ENCODE peak calls at places on chromosome 19, in seven cellular contexts. B, R, U, C, W, D and O are unnamed samples.

GRCh38 chr19:4174895-4175668 is 7.3 kb downstream of the SIRT6 start:
- DNase-seq in B (no peak), R (no peak), U (no peak), C (no peak), W (no peak), D (no peak), O (peak; percentile 70)

GRCh38 chr19:45251452-45252354 is 632 bp downstream of the MARK4 start:
- DNase-seq in B (no peak), R (no peak), U (no peak), C (peak; percentile 38), W (peak; percentile 61), D (peak; percentile 36), O (peak; percentile 45)

GRCh38 chr19:13799669-13800068 is 4.4 kb downstream of the ZSWIM4 start:
- DNase-seq in B (no peak), R (no peak), U (no peak), C (no peak), W (no peak), D (no peak), O (no peak)

GRCh38 chr19:9362905-9363304 is at the start of gene ZNF177:
- DNase-seq in B (peak; percentile 8), R (no peak), U (no peak), C (no peak), W (peak; percentile 53), D (no peak), O (no peak)

GRCh38 chr19:19537321-19538048 is 580 bp upstream of the CILP2 start:
- DNase-seq in B (no peak), R (no peak), U (no peak), C (no peak), W (peak; percentile 64), D (no peak), O (peak; percentile 39)

GRCh38 chr19:18785179-18786124 is 5.7 kb downstream of the COMP start:
- DNase-seq in B (peak; percentile 57), R (peak; percentile 85), U (peak; percentile 82), C (peak; percentile 83), W (peak; percentile 95), D (no peak), O (peak; percentile 92)

GRCh38 chr19:17754634-17755532 is 3.6 kb downstream of the FCHO1 start:
- DNase-seq in B (no peak), R (no peak), U (no peak), C (no peak), W (no peak), D (no peak), O (no peak)

GRCh38 chr19:42850981-42851717 is 28.4 kb downstream of the PSG1 start:
- DNase-seq in B (peak; percentile 11), R (peak; percentile 89), U (no peak), C (peak; percentile 12), W (no peak), D (peak; percentile 94), O (peak; percentile 4)

GRCh38 chr19:15424692-15425272 is 6.0 kb upstream of the AKAP8L start:
- DNase-seq in B (no peak), R (no peak), U (no peak), C (no peak), W (no peak), D (no peak), O (no peak)

GRCh38 chr19:45947926-45948325 is 25.7 kb downstream of the NOVA2 start:
- DNase-seq in B (no peak), R (no peak), U (no peak), C (no peak), W (no peak), D (no peak), O (no peak)

GRCh38 chr19:5567360-5567970 is at the start of gene TINCR:
- DNase-seq in B (no peak), R (no peak), U (no peak), C (no peak), W (peak; percentile 83), D (no peak), O (no peak)

GRCh38 chr19:47157455-47158321 is 27.1 kb downstream of the SAE1 start:
- DNase-seq in B (peak; percentile 70), R (no peak), U (peak; percentile 33), C (peak; percentile 42), W (peak; percentile 96), D (peak; percentile 79), O (no peak)

GRCh38 chr19:35030257-35031071 is at the start of gene SCN1B:
- DNase-seq in B (peak; percentile 69), R (peak; percentile 81), U (peak; percentile 62), C (peak; percentile 73), W (peak; percentile 83), D (peak; percentile 31), O (peak; percentile 70)

GRCh38 chr19:32367948-32368536 is 22.6 kb downstream of the ZNF507 start:
- DNase-seq in B (no peak), R (no peak), U (no peak), C (no peak), W (no peak), D (no peak), O (no peak)

GRCh38 chr19:46297700-46298476 is 1.0 kb downstream of the HIF3A start:
- DNase-seq in B (peak; percentile 84), R (peak; percentile 95), U (peak; percentile 50), C (peak; percentile 89), W (no peak), D (no peak), O (peak; percentile 43)

GRCh38 chr19:16614941-16615340 is 13.1 kb downstream of the MED26 start:
- DNase-seq in B (no peak), R (no peak), U (no peak), C (no peak), W (no peak), D (no peak), O (no peak)

GRCh38 chr19:16615788-16616187 is 12.2 kb downstream of the MED26 start:
- DNase-seq in B (no peak), R (no peak), U (no peak), C (no peak), W (peak; percentile 44), D (no peak), O (no peak)

GRCh38 chr19:16611121-16611520 is 16.9 kb downstream of the MED26 start:
- DNase-seq in B (no peak), R (no peak), U (no peak), C (no peak), W (no peak), D (no peak), O (peak; percentile 8)

GRCh38 chr19:16612631-16613030 is 15.4 kb downstream of the MED26 start:
- DNase-seq in B (no peak), R (no peak), U (no peak), C (no peak), W (no peak), D (no peak), O (no peak)

GRCh38 chr19:16613841-16614240 is 14.2 kb downstream of the MED26 start:
- DNase-seq in B (no peak), R (no peak), U (no peak), C (no peak), W (no peak), D (no peak), O (no peak)
- H3K4me1 ChIP-seq in B (peaks cover 13% of the 10 kb centered on the region), R (no peaks in the 10 kb centered on the region), U (peaks cover 6% of the 10 kb centered on the region), C (peaks cover 82% of the 10 kb centered on the region), W (peaks cover 6% of the 10 kb centered on the region), D (no peaks in the 10 kb centered on the region), O (peaks cover 10% of the 10 kb centered on the region)

GRCh38 chr19:49472936-49473335 is 1.1 kb upstream of the FLT3LG start:
- DNase-seq in B (no peak), R (no peak), U (no peak), C (no peak), W (no peak), D (no peak), O (no peak)

GRCh38 chr19:49474545-49474930 is 523 bp downstream of the FLT3LG start:
- DNase-seq in B (no peak), R (no peak), U (no peak), C (no peak), W (no peak), D (no peak), O (no peak)

GRCh38 chr19:49473868-49474544 is at the start of gene FLT3LG:
- DNase-seq in B (peak; percentile 86), R (peak; percentile 90), U (peak; percentile 79), C (peak; percentile 82), W (peak; percentile 77), D (peak; percentile 79), O (peak; percentile 87)

GRCh38 chr19:49475995-49476880 is 2.2 kb downstream of the FLT3LG start:
- DNase-seq in B (no peak), R (peak; percentile 63), U (no peak), C (peak; percentile 52), W (peak; percentile 98), D (no peak), O (no peak)

DNA sequence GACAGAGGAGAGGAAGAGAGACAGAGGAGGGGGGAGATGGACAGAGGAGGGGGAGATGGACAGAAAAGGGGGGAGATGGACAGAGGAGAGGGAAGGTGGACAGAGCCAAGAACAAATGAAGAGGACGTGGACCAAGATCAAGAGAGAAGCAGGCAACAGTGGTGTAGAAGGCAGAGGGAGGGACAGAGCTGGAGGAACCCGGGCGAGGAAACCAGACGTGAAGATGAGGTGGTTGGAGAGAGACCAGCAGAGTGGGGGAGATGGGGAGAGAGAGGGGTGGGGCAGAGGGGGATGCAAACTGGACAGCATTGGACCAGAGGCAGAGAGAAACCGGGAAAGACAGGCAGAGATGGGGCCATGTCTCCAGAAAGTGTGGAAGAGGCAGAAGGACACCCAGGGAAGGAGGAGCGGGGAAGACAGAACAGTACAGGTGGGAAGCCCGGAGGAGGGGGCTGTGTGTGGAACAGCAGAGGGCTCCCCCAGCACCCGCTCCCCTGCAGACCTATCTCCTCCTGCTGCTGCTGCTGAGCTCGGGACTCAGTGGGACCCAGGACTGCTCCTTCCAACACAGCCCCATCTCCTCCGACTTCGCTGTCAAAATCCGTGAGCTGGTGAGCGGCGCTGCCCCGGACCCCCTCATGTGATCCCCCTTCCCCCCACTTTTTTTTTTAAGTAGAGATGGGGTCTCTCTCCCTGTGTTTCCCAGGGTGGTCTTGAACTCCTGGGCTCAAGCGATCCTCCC is 1.3 kb downstream of the FLT3LG start:
- DNase-seq in B (no peak), R (no peak), U (no peak), C (no peak), W (no peak), D (no peak), O (no peak)
- H3K4me1 ChIP-seq in B (no peaks in the 10 kb centered on the region), R (no peaks in the 10 kb centered on the region), U (peaks cover 30% of the 10 kb centered on the region), C (peaks cover 29% of the 10 kb centered on the region), W (peaks cover 5% of the 10 kb centered on the region), D (peaks cover 4% of the 10 kb centered on the region), O (peaks cover 8% of the 10 kb centered on the region)

GRCh38 chr19:38942471-38943181 is 11.9 kb downstream of the MRPS12 start:
- DNase-seq in B (no peak), R (no peak), U (no peak), C (no peak), W (no peak), D (no peak), O (no peak)
- H3K4me1 ChIP-seq in B (no peaks in the 10 kb centered on the region), R (no peaks in the 10 kb centered on the region), U (no peaks in the 10 kb centered on the region), C (no peaks in the 10 kb centered on the region), W (no peaks in the 10 kb centered on the region), D (no peaks in the 10 kb centered on the region), O (no peaks in the 10 kb centered on the region)

GRCh38 chr19:3106509-3107141 is 12.5 kb downstream of the GNA11 start:
- DNase-seq in B (no peak), R (no peak), U (no peak), C (no peak), W (no peak), D (no peak), O (no peak)

GRCh38 chr19:3108775-3109174 is 14.6 kb downstream of the GNA11 start:
- DNase-seq in B (no peak), R (no peak), U (peak; percentile 69), C (peak; percentile 55), W (peak; percentile 92), D (peak; percentile 59), O (peak; percentile 67)

GRCh38 chr19:3105641-3106508 is 11.7 kb downstream of the GNA11 start:
- DNase-seq in B (no peak), R (no peak), U (no peak), C (no peak), W (no peak), D (no peak), O (no peak)

GRCh38 chr19:3109491-3109890 is 15.3 kb downstream of the GNA11 start:
- DNase-seq in B (no peak), R (no peak), U (no peak), C (no peak), W (no peak), D (no peak), O (no peak)

GRCh38 chr19:3107658-3108057 is 13.5 kb downstream of the GNA11 start:
- DNase-seq in B (no peak), R (no peak), U (no peak), C (no peak), W (no peak), D (no peak), O (no peak)
- H3K4me1 ChIP-seq in B (peaks cover 12% of the 10 kb centered on the region), R (no peaks in the 10 kb centered on the region), U (peaks cover 54% of the 10 kb centered on the region), C (peaks cover 62% of the 10 kb centered on the region), W (peaks cover 4% of the 10 kb centered on the region), D (peaks cover 10% of the 10 kb centered on the region), O (peaks cover 39% of the 10 kb centered on the region)